ENCODE peak calls at places on chromosomes 13 and 19, in ten cellular contexts. H is BJ, R is bronchial epithelial cell, P is stomach, M is tibial artery, N is spleen, X is adrenal gland, K is fibroblast of lung, D is cardiac muscle cell, W is thyroid gland. E is an unnamed sample.
A peak's percentile ranks its signal among the peaks of the same experiment; 100 is the strongest.

GRCh38 chr13:107551521-107551920 is 663.8 kb downstream of the LIG4 start:
- DNase-seq in H (no peak), R (no peak), P (no peak), M (no peak), N (no peak), X (no peak), K (no peak), D (peak; percentile 16), W (no peak), E (no peak)

GRCh38 chr13:111916201-111916600 is 150.7 kb upstream of the SOX1 start:
- DNase-seq in H (no peak), R (no peak), P (no peak), M (no peak), N (peak; percentile 31), X (peak; percentile 3), K (no peak), D (no peak), W (no peak), E (no peak)

GRCh38 chr19:19485161-19485997 is 30.0 kb downstream of the TSSK6 start:
- DNase-seq in H (no peak), R (no peak), P (no peak), M (no peak), N (peak; percentile 78), X (no peak), K (peak; percentile 65), D (peak; percentile 38), W (no peak), E (no peak)

GRCh38 chr13:59103004-59103768 is 1060.5 kb downstream of the DIAPH3 start:
- DNase-seq in H (no peak), R (no peak), P (no peak), M (no peak), N (no peak), X (no peak), K (peak; percentile 86), D (peak; percentile 82), W (no peak), E (no peak)

GRCh38 chr13:98746968-98747367 is 5.5 kb downstream of the SLC15A1 start:
- DNase-seq in H (no peak), R (peak; percentile 58), P (no peak), M (no peak), N (no peak), X (no peak), K (peak; percentile 8), D (peak; percentile 18), W (no peak), E (peak; percentile 47)

GRCh38 chr19:8210660-8211101 is 1.5 kb downstream of the CERS4 start:
- DNase-seq in H (no peak), R (no peak), P (no peak), M (no peak), N (no peak), X (no peak), K (no peak), D (no peak), W (peak; percentile 85), E (no peak)

GRCh38 chr13:105971312-105971711 is 564.1 kb downstream of the EFNB2 start:
- DNase-seq in H (no peak), R (peak; percentile 39), P (no peak), M (no peak), N (no peak), X (no peak), K (no peak), D (no peak), W (no peak), E (no peak)

GRCh38 chr13:52804202-52804641 is 44.2 kb downstream of the PCDH8 start:
- DNase-seq in H (no peak), R (no peak), P (no peak), M (no peak), N (no peak), X (no peak), K (peak; percentile 49), D (peak; percentile 47), W (no peak), E (no peak)

GRCh38 chr13:74443623-74444022 is 309.4 kb upstream of the KLF12 start:
- DNase-seq in H (peak; percentile 47), R (peak; percentile 92), P (no peak), M (no peak), N (no peak), X (no peak), K (peak; percentile 90), D (peak; percentile 85), W (no peak), E (peak; percentile 38)

DNA sequence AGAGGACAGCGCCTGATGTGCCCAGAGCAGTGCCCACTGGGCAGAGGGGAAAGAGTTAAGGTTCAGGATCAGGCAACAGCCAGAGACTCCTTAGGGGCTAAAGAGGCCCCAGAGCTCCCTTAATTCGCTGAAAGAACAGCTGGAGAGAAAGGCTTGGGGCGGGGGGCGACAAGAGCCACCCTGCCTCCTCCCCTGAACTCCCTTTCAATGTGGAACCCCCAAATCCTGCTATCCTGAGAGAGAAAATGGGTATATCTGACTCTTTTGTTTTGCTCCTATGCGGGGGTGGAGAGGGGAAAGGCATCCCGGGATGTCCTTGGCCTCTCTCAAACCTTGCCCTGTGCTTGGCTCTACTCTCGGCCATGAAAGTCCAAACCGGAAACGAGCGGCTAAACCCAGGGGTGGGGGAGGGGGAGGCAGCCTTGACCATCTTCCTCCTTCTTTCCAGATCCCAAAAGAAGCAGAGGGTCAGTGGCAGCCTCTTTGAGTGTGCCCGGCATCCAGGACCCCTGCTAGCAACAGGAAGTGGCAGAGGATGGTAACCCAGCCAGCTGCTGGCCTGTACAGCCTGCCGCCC is 4.7 kb downstream of the PRKACA start:
- DNase-seq in H (no peak), R (no peak), P (no peak), M (peak; percentile 86), N (peak; percentile 84), X (peak; percentile 82), K (no peak), D (peak; percentile 53), W (no peak), E (no peak)
- H3K4me3 ChIP-seq in H (no peak overlapping the region), R (no peak overlapping the region), P (peak overlapping the region; percentile 6), M (peak overlapping the region; percentile 45), N (peak overlapping the region; percentile 38), X (no peak overlapping the region), K (no peak overlapping the region), D (no peak overlapping the region), W (no peak overlapping the region), E (no peak overlapping the region)

GRCh38 chr13:40583738-40584137 is 82.7 kb downstream of the FOXO1 start:
- DNase-seq in H (no peak), R (no peak), P (no peak), M (no peak), N (no peak), X (no peak), K (no peak), D (no peak), W (no peak), E (no peak)

GRCh38 chr13:40589285-40590109 is 76.9 kb downstream of the FOXO1 start:
- DNase-seq in H (no peak), R (peak; percentile 90), P (no peak), M (no peak), N (no peak), X (peak; percentile 76), K (peak; percentile 77), D (peak; percentile 72), W (no peak), E (peak; percentile 68)

GRCh38 chr13:40588101-40588500 is 78.3 kb downstream of the FOXO1 start:
- DNase-seq in H (no peak), R (peak; percentile 65), P (no peak), M (no peak), N (no peak), X (no peak), K (no peak), D (no peak), W (no peak), E (no peak)

GRCh38 chr13:40585911-40586471 is 80.5 kb downstream of the FOXO1 start:
- DNase-seq in H (peak; percentile 26), R (peak; percentile 63), P (no peak), M (no peak), N (no peak), X (no peak), K (no peak), D (peak; percentile 35), W (no peak), E (no peak)

GRCh38 chr13:40586886-40587285 is 79.6 kb downstream of the FOXO1 start:
- DNase-seq in H (no peak), R (no peak), P (no peak), M (no peak), N (no peak), X (no peak), K (no peak), D (peak; percentile 30), W (no peak), E (no peak)
- TF ChIP-seq CTCF in H (no peak), R (no peak), P (no peak), M (no peak), N (no peak), X (no peak), K (no peak), D (peak; percentile 6), W (no peak), E (no peak)

GRCh38 chr19:54147676-54148075 is 10.1 kb downstream of the CNOT3 start:
- DNase-seq in H (no peak), R (no peak), P (no peak), M (no peak), N (no peak), X (no peak), K (no peak), D (peak; percentile 31), W (no peak), E (no peak)
- H3K36me3 ChIP-seq in H (peaks cover 79% of the 10 kb centered on the region), R (peaks cover 69% of the 10 kb centered on the region), P (peaks cover 100% of the 10 kb centered on the region), M (peaks cover 100% of the 10 kb centered on the region), N (peaks cover 100% of the 10 kb centered on the region), X (no peaks in the 10 kb centered on the region), K (peaks cover 55% of the 10 kb centered on the region), D (peaks cover 77% of the 10 kb centered on the region), W (peaks cover 87% of the 10 kb centered on the region), E (peaks cover 5% of the 10 kb centered on the region)

DNA sequence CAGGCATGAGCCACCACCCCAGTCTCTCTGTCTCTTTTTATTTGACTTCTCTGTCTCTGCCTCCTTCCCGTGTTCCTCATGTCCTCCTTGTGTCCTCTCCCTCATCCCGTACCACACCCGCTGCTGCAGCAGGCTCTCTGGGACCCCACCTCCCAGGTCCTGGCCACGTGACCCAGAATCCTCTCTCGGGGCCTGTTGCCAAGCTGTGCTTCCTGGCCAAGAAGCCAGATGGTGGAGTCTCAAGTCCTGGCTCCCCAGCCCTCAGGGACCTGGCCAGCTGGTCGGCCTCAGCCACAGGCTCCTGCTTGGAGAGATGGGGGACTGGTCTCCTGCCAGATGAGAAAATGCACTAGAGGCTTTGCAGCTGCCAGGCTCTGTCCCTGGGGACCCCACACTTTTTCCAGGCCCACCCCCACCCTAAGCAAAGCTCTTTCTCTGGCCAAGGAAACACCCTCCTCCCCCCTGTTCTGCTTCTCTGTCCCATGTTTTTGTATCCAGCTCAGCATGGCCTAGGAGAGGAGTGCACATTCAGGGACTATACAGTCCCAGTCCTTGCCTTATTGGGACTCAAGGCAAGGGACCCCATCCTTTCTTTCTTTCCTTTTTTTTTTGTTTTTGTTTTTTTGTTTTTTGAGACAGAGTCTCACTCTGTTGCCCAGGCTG is 34.3 kb upstream of the SHKBP1 start:
- DNase-seq in H (no peak), R (no peak), P (peak; percentile 32), M (peak; percentile 93), N (no peak), X (peak; percentile 80), K (peak; percentile 25), D (peak; percentile 98), W (no peak), E (no peak)
- H3K4me3 ChIP-seq in H (no peak overlapping the region), R (no peak overlapping the region), P (no peak overlapping the region), M (no peak overlapping the region), N (no peak overlapping the region), X (no peak overlapping the region), K (no peak overlapping the region), D (no peak overlapping the region), W (no peak overlapping the region), E (no peak overlapping the region)

GRCh38 chr19:33175886-33176669 is 18.1 kb upstream of the LRP3 start:
- DNase-seq in H (no peak), R (no peak), P (no peak), M (no peak), N (peak; percentile 82), X (no peak), K (peak; percentile 44), D (peak; percentile 47), W (no peak), E (no peak)
- TF ChIP-seq CTCF in H (no peak), R (no peak), P (no peak), M (no peak), N (no peak), X (no peak), K (no peak), D (no peak), W (no peak), E (peak; percentile 9)